ENCODE peak calls at places on chromosomes 5 and 9, in ten cellular contexts. D, M, L, G, K, Q, E, T, Z and N are unnamed samples.
A peak's percentile ranks its signal among the peaks of the same experiment; 100 is the strongest.

GRCh38 chr5:136058031-136058971 is 29.5 kb downstream of the TGFBI start:
- DNase-seq in D (peak; percentile 34), M (no peak), L (peak; percentile 71), G (peak; percentile 59), K (peak; percentile 71), Q (peak; percentile 98), E (no peak), T (no peak), Z (peak; percentile 100), N (peak; percentile 90)

GRCh38 chr5:113212244-113212920 is 222.4 kb downstream of the TSSK1B start:
- DNase-seq in D (no peak), M (no peak), L (no peak), G (peak; percentile 44), K (no peak), Q (no peak), E (no peak), T (no peak), Z (no peak), N (peak; percentile 52)

GRCh38 chr9:36640982-36641381 is 68.3 kb downstream of the MELK start:
- DNase-seq in D (no peak), M (no peak), L (no peak), G (no peak), K (no peak), Q (no peak), E (no peak), T (no peak), Z (no peak), N (no peak)

GRCh38 chr5:164475339-164475977 is 970.0 kb downstream of the MAT2B start:
- DNase-seq in D (no peak), M (no peak), L (peak; percentile 2), G (peak; percentile 55), K (no peak), Q (peak; percentile 10), E (no peak), T (no peak), Z (no peak), N (peak; percentile 23)

GRCh38 chr9:33146298-33146697 is 20.8 kb downstream of the B4GALT1 start:
- DNase-seq in D (peak; percentile 41), M (no peak), L (no peak), G (no peak), K (no peak), Q (no peak), E (no peak), T (no peak), Z (no peak), N (no peak)

GRCh38 chr5:78838753-78839152 is 146.4 kb downstream of the ARSB start:
- DNase-seq in D (no peak), M (no peak), L (no peak), G (no peak), K (no peak), Q (no peak), E (no peak), T (no peak), Z (no peak), N (no peak)

GRCh38 chr9:9214052-9214451 is 1398.8 kb downstream of the PTPRD start:
- DNase-seq in D (no peak), M (no peak), L (no peak), G (no peak), K (no peak), Q (no peak), E (no peak), T (no peak), Z (no peak), N (no peak)

GRCh38 chr9:136925414-136926153 is 19.0 kb downstream of the FBXW5 start:
- DNase-seq in D (no peak), M (no peak), L (no peak), G (no peak), K (no peak), Q (no peak), E (no peak), T (no peak), Z (no peak), N (no peak)

GRCh38 chr9:91532325-91532724 is 108.7 kb upstream of the NFIL3 start:
- DNase-seq in D (no peak), M (no peak), L (no peak), G (no peak), K (no peak), Q (no peak), E (no peak), T (no peak), Z (no peak), N (no peak)

GRCh38 chr9:127921592-127922120 is 4.8 kb upstream of the ST6GALNAC4 start:
- DNase-seq in D (peak; percentile 94), M (peak; percentile 61), L (peak; percentile 85), G (peak; percentile 49), K (peak; percentile 82), Q (no peak), E (peak; percentile 64), T (no peak), Z (no peak), N (no peak)

GRCh38 chr5:147055850-147056523 is 177.4 kb upstream of the PPP2R2B start:
- DNase-seq in D (no peak), M (no peak), L (no peak), G (peak; percentile 69), K (no peak), Q (no peak), E (no peak), T (no peak), Z (no peak), N (no peak)

GRCh38 chr9:134369416-134370212 is 43.4 kb downstream of the RXRA start:
- DNase-seq in D (no peak), M (no peak), L (no peak), G (no peak), K (no peak), Q (no peak), E (no peak), T (no peak), Z (no peak), N (no peak)

GRCh38 chr9:93562157-93562556 is 14.2 kb upstream of the PHF2 start:
- DNase-seq in D (no peak), M (no peak), L (no peak), G (no peak), K (no peak), Q (no peak), E (no peak), T (no peak), Z (no peak), N (no peak)

GRCh38 chr9:74570879-74571512 is 73.9 kb downstream of the RORB start:
- DNase-seq in D (no peak), M (no peak), L (no peak), G (peak; percentile 53), K (no peak), Q (peak; percentile 6), E (no peak), T (no peak), Z (no peak), N (peak; percentile 19)

GRCh38 chr9:135607401-135608293 is 31.7 kb downstream of the GLT6D1 start:
- DNase-seq in D (peak; percentile 65), M (no peak), L (peak; percentile 4), G (no peak), K (no peak), Q (no peak), E (no peak), T (no peak), Z (no peak), N (no peak)

GRCh38 chr9:120931278-120932085 is 4.9 kb upstream of the TRAF1 start:
- DNase-seq in D (no peak), M (peak; percentile 46), L (peak; percentile 75), G (peak; percentile 85), K (no peak), Q (no peak), E (no peak), T (peak; percentile 62), Z (no peak), N (no peak)

GRCh38 chr5:115487168-115487567 is 57.4 kb downstream of the FEM1C start:
- DNase-seq in D (no peak), M (no peak), L (no peak), G (no peak), K (no peak), Q (no peak), E (no peak), T (no peak), Z (no peak), N (no peak)

GRCh38 chr9:76516350-76516749 is 57.4 kb downstream of the GCNT1 start:
- DNase-seq in D (no peak), M (no peak), L (no peak), G (no peak), K (no peak), Q (no peak), E (no peak), T (no peak), Z (no peak), N (no peak)

GRCh38 chr9:129489838-129490582 is 130.9 kb downstream of the C9orf50 start:
- DNase-seq in D (peak; percentile 83), M (peak; percentile 64), L (no peak), G (no peak), K (no peak), Q (no peak), E (peak; percentile 37), T (peak; percentile 64), Z (no peak), N (no peak)

GRCh38 chr9:19512432-19512831 is 103.6 kb downstream of the ACER2 start:
- DNase-seq in D (no peak), M (no peak), L (no peak), G (no peak), K (no peak), Q (no peak), E (no peak), T (no peak), Z (no peak), N (no peak)

GRCh38 chr5:143499480-143500114 is 96.1 kb upstream of the NR3C1 start:
- DNase-seq in D (no peak), M (no peak), L (no peak), G (peak; percentile 3), K (no peak), Q (no peak), E (no peak), T (no peak), Z (no peak), N (no peak)

GRCh38 chr9:99807276-99807852 is 14.3 kb upstream of the NR4A3 start:
- DNase-seq in D (peak; percentile 81), M (peak; percentile 36), L (peak; percentile 52), G (peak; percentile 84), K (peak; percentile 79), Q (no peak), E (peak; percentile 43), T (peak; percentile 44), Z (no peak), N (peak; percentile 56)

GRCh38 chr5:4553968-4554367 is 586.2 kb upstream of the ADAMTS16 start:
- DNase-seq in D (no peak), M (no peak), L (no peak), G (no peak), K (no peak), Q (no peak), E (no peak), T (no peak), Z (no peak), N (peak; percentile 16)

GRCh38 chr5:8333977-8334376 is 465.0 kb downstream of the MTRR start:
- DNase-seq in D (no peak), M (no peak), L (no peak), G (peak; percentile 60), K (no peak), Q (no peak), E (no peak), T (no peak), Z (no peak), N (no peak)

GRCh38 chr9:129757045-129757444 is 4.2 kb upstream of the PTGES start:
- DNase-seq in D (no peak), M (no peak), L (no peak), G (peak; percentile 53), K (no peak), Q (no peak), E (no peak), T (no peak), Z (no peak), N (no peak)

GRCh38 chr5:136191304-136192014 is 1.5 kb downstream of the SMIM32 start:
- DNase-seq in D (peak; percentile 66), M (no peak), L (no peak), G (no peak), K (no peak), Q (no peak), E (no peak), T (no peak), Z (no peak), N (no peak)

GRCh38 chr9:129069128-129069824 is 11.6 kb upstream of the DOLPP1 start:
- DNase-seq in D (peak; percentile 96), M (peak; percentile 43), L (no peak), G (no peak), K (peak; percentile 57), Q (no peak), E (peak; percentile 35), T (peak; percentile 41), Z (no peak), N (no peak)

GRCh38 chr9:19665146-19665863 is 123.5 kb downstream of the SLC24A2 start:
- DNase-seq in D (no peak), M (no peak), L (no peak), G (no peak), K (no peak), Q (no peak), E (no peak), T (no peak), Z (no peak), N (no peak)